ENCODE peak calls at places on chromosomes 5 and 9, in four cellular contexts. B, R, N and O are unnamed samples.

GRCh38 chr9:135608294-135608998 is 30.9 kb downstream of the GLT6D1 start:
- DNase-seq in N (no peak), R (no peak), B (no peak), O (no peak)

GRCh38 chr9:7984713-7985112 is 185.1 kb upstream of the DMAC1 start:
- DNase-seq in R (no peak), B (no peak), N (no peak), O (no peak)

GRCh38 chr9:19788614-19789271 is at the start of gene SLC24A2:
- DNase-seq in B (no peak), R (no peak), N (no peak), O (no peak)

GRCh38 chr9:98157372-98157771 is 35.1 kb downstream of the CORO2A start:
- DNase-seq in R (no peak), B (no peak), N (no peak), O (no peak)

GRCh38 chr5:171692106-171692505 is 93.5 kb upstream of the SMIM23 start:
- DNase-seq in B (no peak), N (no peak), R (no peak), O (no peak)

GRCh38 chr9:93178851-93179786 is 4.8 kb upstream of the WNK2 start:
- DNase-seq in B (no peak), N (no peak), R (no peak), O (no peak)

GRCh38 chr5:179163236-179164155 is 103.3 kb downstream of the ZNF354C start:
- DNase-seq in B (no peak), N (no peak), R (no peak), O (no peak)

GRCh38 chr5:180207593-180207992 is 1.4 kb downstream of the RASGEF1C start:
- DNase-seq in B (no peak), R (no peak), N (no peak), O (no peak)